ENCODE peak calls at places on chromosomes 12 and 14, in seven cellular contexts. One of them, this sample, is unnamed.

GRCh38 chr12:102468261-102468940 is 12.0 kb downstream of the IGF1 start:
- DNase-seq in cardiac muscle cell: no peak
- DNase-seq in spleen: no peak
- DNase-seq in esophagus muscularis mucosa: no peak
- DNase-seq in thoracic aorta: no peak
- DNase-seq in OCI-LY7: no peak
- DNase-seq in A549: no peak
- DNase-seq in this sample: no peak

GRCh38 chr14:96125536-96125935 is 79.1 kb upstream of the BDKRB2 start:
- DNase-seq in spleen: no peak
- DNase-seq in OCI-LY7: no peak
- DNase-seq in A549: no peak
- DNase-seq in thoracic aorta: no peak
- DNase-seq in esophagus muscularis mucosa: no peak
- DNase-seq in cardiac muscle cell: no peak
- DNase-seq in this sample: no peak

GRCh38 chr12:111409403-111410228 is 3.9 kb downstream of the SH2B3 start:
- DNase-seq in OCI-LY7: peak; percentile 37
- DNase-seq in thoracic aorta: peak; percentile 13
- DNase-seq in cardiac muscle cell: no peak
- DNase-seq in esophagus muscularis mucosa: no peak
- DNase-seq in A549: no peak
- DNase-seq in spleen: peak; percentile 91
- DNase-seq in this sample: peak; percentile 16

GRCh38 chr14:89349196-89350008 is 67.6 kb downstream of the FOXN3 start:
- DNase-seq in thoracic aorta: no peak
- DNase-seq in spleen: no peak
- DNase-seq in cardiac muscle cell: no peak
- DNase-seq in OCI-LY7: peak; percentile 80
- DNase-seq in A549: no peak
- DNase-seq in esophagus muscularis mucosa: no peak
- DNase-seq in this sample: no peak

GRCh38 chr12:16281157-16281556 is 3.7 kb upstream of the SLC15A5 start:
- DNase-seq in cardiac muscle cell: no peak
- DNase-seq in spleen: no peak
- DNase-seq in esophagus muscularis mucosa: no peak
- DNase-seq in A549: no peak
- DNase-seq in thoracic aorta: no peak
- DNase-seq in OCI-LY7: no peak
- DNase-seq in this sample: no peak

GRCh38 chr12:29116414-29116813 is 32.7 kb upstream of the FAR2 start:
- DNase-seq in cardiac muscle cell: no peak
- DNase-seq in thoracic aorta: no peak
- DNase-seq in spleen: no peak
- DNase-seq in esophagus muscularis mucosa: no peak
- DNase-seq in A549: no peak
- DNase-seq in OCI-LY7: no peak
- DNase-seq in this sample: no peak

GRCh38 chr14:90649096-90649495 is 167.1 kb downstream of the TTC7B start:
- DNase-seq in cardiac muscle cell: no peak
- DNase-seq in OCI-LY7: no peak
- DNase-seq in A549: no peak
- DNase-seq in thoracic aorta: no peak
- DNase-seq in spleen: no peak
- DNase-seq in esophagus muscularis mucosa: no peak
- DNase-seq in this sample: no peak

GRCh38 chr12:1926274-1926673 is 7.8 kb upstream of the CACNA2D4 start:
- DNase-seq in OCI-LY7: no peak
- DNase-seq in spleen: no peak
- DNase-seq in cardiac muscle cell: no peak
- DNase-seq in A549: no peak
- DNase-seq in esophagus muscularis mucosa: peak; percentile 62
- DNase-seq in thoracic aorta: no peak
- DNase-seq in this sample: no peak

GRCh38 chr12:57224973-57225679 is 4.4 kb upstream of the SHMT2 start:
- DNase-seq in thoracic aorta: no peak
- DNase-seq in OCI-LY7: peak; percentile 87
- DNase-seq in esophagus muscularis mucosa: no peak
- DNase-seq in cardiac muscle cell: peak; percentile 59
- DNase-seq in A549: no peak
- DNase-seq in spleen: peak; percentile 92
- DNase-seq in this sample: peak; percentile 77

GRCh38 chr12:121649819-121650353 is 19.6 kb downstream of the MORN3 start:
- DNase-seq in spleen: no peak
- DNase-seq in esophagus muscularis mucosa: no peak
- DNase-seq in cardiac muscle cell: no peak
- DNase-seq in OCI-LY7: no peak
- DNase-seq in A549: no peak
- DNase-seq in thoracic aorta: no peak
- DNase-seq in this sample: no peak

GRCh38 chr12:93135286-93136239 is 206.5 kb upstream of the EEA1 start:
- DNase-seq in esophagus muscularis mucosa: no peak
- DNase-seq in cardiac muscle cell: no peak
- DNase-seq in A549: no peak
- DNase-seq in thoracic aorta: no peak
- DNase-seq in OCI-LY7: no peak
- DNase-seq in spleen: no peak
- DNase-seq in this sample: no peak

GRCh38 chr14:83816755-83817154 is 1713.2 kb upstream of the FLRT2 start:
- DNase-seq in cardiac muscle cell: peak; percentile 63
- DNase-seq in A549: no peak
- DNase-seq in OCI-LY7: no peak
- DNase-seq in spleen: no peak
- DNase-seq in esophagus muscularis mucosa: no peak
- DNase-seq in thoracic aorta: no peak
- DNase-seq in this sample: no peak

GRCh38 chr12:6271281-6271680 is 39.2 kb upstream of the PLEKHG6 start:
- DNase-seq in spleen: peak; percentile 9
- DNase-seq in cardiac muscle cell: no peak
- DNase-seq in OCI-LY7: no peak
- DNase-seq in A549: no peak
- DNase-seq in thoracic aorta: no peak
- DNase-seq in esophagus muscularis mucosa: no peak
- DNase-seq in this sample: no peak

GRCh38 chr12:130280226-130280625 is 57.5 kb upstream of the PIWIL1 start:
- DNase-seq in esophagus muscularis mucosa: no peak
- DNase-seq in spleen: no peak
- DNase-seq in A549: no peak
- DNase-seq in thoracic aorta: no peak
- DNase-seq in cardiac muscle cell: no peak
- DNase-seq in OCI-LY7: no peak
- DNase-seq in this sample: no peak

GRCh38 chr12:63821781-63822251 is 22.7 kb upstream of the SRGAP1 start:
- DNase-seq in cardiac muscle cell: no peak
- DNase-seq in thoracic aorta: no peak
- DNase-seq in esophagus muscularis mucosa: no peak
- DNase-seq in OCI-LY7: no peak
- DNase-seq in A549: no peak
- DNase-seq in spleen: no peak
- DNase-seq in this sample: no peak

GRCh38 chr14:69685217-69685616 is 73.8 kb downstream of the SUSD6 start:
- DNase-seq in cardiac muscle cell: no peak
- DNase-seq in spleen: no peak
- DNase-seq in OCI-LY7: no peak
- DNase-seq in A549: no peak
- DNase-seq in esophagus muscularis mucosa: no peak
- DNase-seq in thoracic aorta: no peak
- DNase-seq in this sample: no peak

GRCh38 chr12:75190846-75191245 is 18.8 kb downstream of the KCNC2 start:
- DNase-seq in cardiac muscle cell: no peak
- DNase-seq in A549: no peak
- DNase-seq in thoracic aorta: no peak
- DNase-seq in spleen: no peak
- DNase-seq in esophagus muscularis mucosa: no peak
- DNase-seq in OCI-LY7: no peak
- DNase-seq in this sample: no peak

GRCh38 chr14:104334812-104335161 is 196.4 kb downstream of the KIF26A start:
- DNase-seq in OCI-LY7: no peak
- DNase-seq in spleen: no peak
- DNase-seq in cardiac muscle cell: no peak
- DNase-seq in A549: no peak
- DNase-seq in esophagus muscularis mucosa: no peak
- DNase-seq in thoracic aorta: no peak
- DNase-seq in this sample: no peak

GRCh38 chr14:33720388-33720787 is 230.5 kb downstream of the EGLN3 start:
- DNase-seq in A549: no peak
- DNase-seq in cardiac muscle cell: no peak
- DNase-seq in esophagus muscularis mucosa: no peak
- DNase-seq in OCI-LY7: no peak
- DNase-seq in thoracic aorta: no peak
- DNase-seq in spleen: no peak
- DNase-seq in this sample: no peak

GRCh38 chr14:33716921-33717320 is 234.0 kb downstream of the EGLN3 start:
- DNase-seq in OCI-LY7: no peak
- DNase-seq in A549: no peak
- DNase-seq in cardiac muscle cell: no peak
- DNase-seq in esophagus muscularis mucosa: no peak
- DNase-seq in thoracic aorta: no peak
- DNase-seq in spleen: no peak
- DNase-seq in this sample: no peak

GRCh38 chr14:33715223-33715528 is 235.7 kb downstream of the EGLN3 start:
- DNase-seq in spleen: no peak
- DNase-seq in OCI-LY7: no peak
- DNase-seq in esophagus muscularis mucosa: no peak
- DNase-seq in cardiac muscle cell: no peak
- DNase-seq in A549: no peak
- DNase-seq in thoracic aorta: no peak
- DNase-seq in this sample: no peak

GRCh38 chr14:33714527-33715222 is 236.2 kb downstream of the EGLN3 start:
- DNase-seq in thoracic aorta: no peak
- DNase-seq in spleen: no peak
- DNase-seq in A549: no peak
- DNase-seq in esophagus muscularis mucosa: no peak
- DNase-seq in cardiac muscle cell: no peak
- DNase-seq in OCI-LY7: no peak
- DNase-seq in this sample: no peak

DNA sequence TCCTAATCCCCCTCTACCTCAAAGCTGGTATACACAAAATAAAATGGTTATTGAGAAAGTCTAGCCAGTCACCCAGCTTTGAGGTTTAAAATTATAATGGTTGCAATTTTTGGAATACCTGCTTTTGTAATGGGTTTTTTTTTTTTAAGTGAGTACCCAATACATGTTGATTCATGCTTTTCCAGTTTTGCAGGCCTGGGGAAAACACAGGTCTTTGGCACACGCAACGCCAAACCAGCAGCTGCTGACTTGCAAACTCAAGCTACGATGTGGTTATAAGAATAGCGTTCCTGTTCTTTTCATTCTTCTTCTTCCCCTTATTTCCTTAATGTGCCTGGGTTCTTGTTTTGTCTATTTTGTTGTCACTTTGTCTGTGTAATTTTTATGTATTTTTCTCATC is 233.0 kb downstream of the EGLN3 start:
- DNase-seq in spleen: no peak
- DNase-seq in A549: no peak
- DNase-seq in thoracic aorta: no peak
- DNase-seq in esophagus muscularis mucosa: no peak
- DNase-seq in OCI-LY7: no peak
- DNase-seq in cardiac muscle cell: no peak
- DNase-seq in this sample: no peak
- H3K4me3 ChIP-seq in spleen: no peak overlapping the region
- H3K4me3 ChIP-seq in A549: no peak overlapping the region
- H3K4me3 ChIP-seq in thoracic aorta: no peak overlapping the region
- H3K4me3 ChIP-seq in esophagus muscularis mucosa: no peak overlapping the region
- H3K4me3 ChIP-seq in OCI-LY7: no peak overlapping the region
- H3K4me3 ChIP-seq in cardiac muscle cell: no peak overlapping the region
- H3K4me3 ChIP-seq in this sample: no peak overlapping the region

DNA sequence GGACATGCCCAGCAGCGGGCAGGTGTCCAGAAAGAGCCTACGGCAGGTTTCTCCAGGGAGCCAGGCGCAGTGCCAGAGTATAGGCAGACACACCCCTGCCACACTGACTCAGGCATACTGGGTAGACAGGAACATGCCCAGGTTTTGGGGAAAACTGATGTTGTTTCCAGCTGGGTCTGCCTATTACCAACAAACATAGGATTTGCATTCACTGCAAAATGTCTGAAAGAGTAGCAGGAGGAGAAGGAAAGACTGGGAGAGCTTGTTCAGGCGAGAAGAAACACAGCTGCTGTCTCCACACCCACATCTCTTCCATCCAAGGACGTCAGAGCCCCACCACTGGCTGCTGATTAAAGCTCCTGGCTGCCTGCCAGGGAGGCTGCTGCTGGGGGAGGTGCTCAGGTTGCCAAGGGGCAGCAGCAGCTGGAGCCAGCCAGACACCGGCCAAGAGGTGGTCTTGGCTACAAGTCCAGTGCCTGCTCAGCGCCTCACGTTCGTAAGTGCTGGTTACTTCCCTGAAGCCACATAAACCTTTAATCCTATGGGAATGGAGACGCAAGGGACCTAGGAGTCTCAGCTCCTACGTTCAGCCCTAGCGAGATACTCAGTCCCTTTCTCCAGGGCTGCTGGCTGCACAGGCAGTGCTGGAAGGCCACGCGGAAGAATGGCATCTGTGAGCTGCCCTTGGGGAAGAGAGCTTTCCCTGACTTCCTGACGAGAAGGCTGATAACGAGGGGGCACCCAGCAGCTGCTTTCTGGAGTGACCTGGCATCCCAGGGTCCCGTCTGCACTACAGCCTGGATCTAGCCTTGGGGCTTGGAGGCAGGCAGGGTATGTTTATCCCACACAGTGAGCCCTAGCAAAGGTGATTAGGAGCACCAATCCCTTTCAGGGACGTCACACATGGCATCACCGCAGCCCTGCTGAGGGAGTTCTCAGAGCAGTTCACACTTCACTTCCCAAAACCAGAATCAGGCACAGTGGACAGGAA is 58.1 kb downstream of the PLEKHG3 start:
- DNase-seq in OCI-LY7: no peak
- DNase-seq in A549: peak; percentile 90
- DNase-seq in thoracic aorta: no peak
- DNase-seq in spleen: peak; percentile 81
- DNase-seq in esophagus muscularis mucosa: no peak
- DNase-seq in cardiac muscle cell: peak; percentile 92
- DNase-seq in this sample: no peak
- H3K4me1 ChIP-seq in OCI-LY7: no peaks in the 10 kb centered on the region
- H3K4me1 ChIP-seq in A549: peaks cover 89% of the 10 kb centered on the region
- H3K4me1 ChIP-seq in thoracic aorta: peaks cover 27% of the 10 kb centered on the region
- H3K4me1 ChIP-seq in spleen: peaks cover 79% of the 10 kb centered on the region
- H3K4me1 ChIP-seq in esophagus muscularis mucosa: peaks cover 66% of the 10 kb centered on the region
- H3K4me1 ChIP-seq in cardiac muscle cell: peaks cover 44% of the 10 kb centered on the region
- H3K4me1 ChIP-seq in this sample: peaks cover 45% of the 10 kb centered on the region

DNA sequence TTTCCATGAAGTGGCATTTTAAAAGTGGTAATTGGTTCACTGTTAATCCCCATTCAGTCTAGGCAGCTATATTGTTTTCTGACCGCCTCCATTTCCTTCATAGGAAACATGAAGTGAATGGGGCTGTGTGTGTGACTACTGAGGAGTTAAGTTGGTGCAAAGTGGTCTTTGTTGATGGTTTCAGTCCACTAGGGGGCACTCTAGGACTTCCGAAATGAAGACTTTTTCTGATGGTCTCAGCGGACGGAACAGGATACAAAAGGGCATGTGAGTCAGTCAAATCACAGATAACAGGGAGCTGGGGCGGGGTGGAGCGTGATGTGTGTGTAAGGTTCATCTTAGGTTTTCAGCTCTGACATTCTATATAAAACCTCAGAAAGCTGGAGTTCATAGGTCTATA is 240.1 kb upstream of the OR4E1 start:
- DNase-seq in A549: peak; percentile 48
- DNase-seq in cardiac muscle cell: peak; percentile 84
- DNase-seq in esophagus muscularis mucosa: no peak
- DNase-seq in thoracic aorta: no peak
- DNase-seq in spleen: no peak
- DNase-seq in OCI-LY7: peak; percentile 96
- DNase-seq in this sample: peak; percentile 94
- H3K4me3 ChIP-seq in A549: no peak overlapping the region
- H3K4me3 ChIP-seq in cardiac muscle cell: no peak overlapping the region
- H3K4me3 ChIP-seq in esophagus muscularis mucosa: no peak overlapping the region
- H3K4me3 ChIP-seq in thoracic aorta: no peak overlapping the region
- H3K4me3 ChIP-seq in spleen: no peak overlapping the region
- H3K4me3 ChIP-seq in OCI-LY7: no peak overlapping the region
- H3K4me3 ChIP-seq in this sample: peak overlapping the region; percentile 60

GRCh38 chr12:50248883-50249282 is 34.4 kb downstream of the LIMA1 start:
- DNase-seq in esophagus muscularis mucosa: no peak
- DNase-seq in thoracic aorta: no peak
- DNase-seq in OCI-LY7: no peak
- DNase-seq in cardiac muscle cell: no peak
- DNase-seq in spleen: no peak
- DNase-seq in A549: no peak
- DNase-seq in this sample: no peak
- H3K4me1 ChIP-seq in esophagus muscularis mucosa: peaks cover 37% of the 10 kb centered on the region
- H3K4me1 ChIP-seq in thoracic aorta: peaks cover 33% of the 10 kb centered on the region
- H3K4me1 ChIP-seq in OCI-LY7: peaks cover under 1% of the 10 kb centered on the region
- H3K4me1 ChIP-seq in cardiac muscle cell: peaks cover 5% of the 10 kb centered on the region
- H3K4me1 ChIP-seq in spleen: peaks cover 11% of the 10 kb centered on the region
- H3K4me1 ChIP-seq in A549: peaks cover 51% of the 10 kb centered on the region
- H3K4me1 ChIP-seq in this sample: no peaks in the 10 kb centered on the region